ENCODE peak calls at places on chromosomes 6 and 20, in six cellular contexts. One of them, this sample, is unnamed.

GRCh38 chr20:18187020-18187419 is 49.4 kb downstream of the KAT14 start:
- DNase-seq in HCEC 1CT: no peak
- DNase-seq in K562: no peak
- DNase-seq in hepatocyte: no peak
- DNase-seq in epithelial cell of prostate: peak
- DNase-seq in AG08396: no peak
- DNase-seq in this sample: peak

GRCh38 chr6:30647802-30648460 is 998 bp downstream of the C6orf136 start:
- DNase-seq in epithelial cell of prostate: no peak
- DNase-seq in K562: peak
- DNase-seq in hepatocyte: no peak
- DNase-seq in AG08396: no peak
- DNase-seq in HCEC 1CT: peak
- DNase-seq in this sample: peak

GRCh38 chr20:3998998-3999397 is 16.4 kb downstream of the RNF24 start:
- DNase-seq in HCEC 1CT: no peak
- DNase-seq in hepatocyte: no peak
- DNase-seq in AG08396: no peak
- DNase-seq in K562: no peak
- DNase-seq in epithelial cell of prostate: no peak
- DNase-seq in this sample: no peak

GRCh38 chr20:64169089-64169560 is 4.9 kb downstream of the MYT1 start:
- DNase-seq in K562: no peak
- DNase-seq in HCEC 1CT: no peak
- DNase-seq in AG08396: no peak
- DNase-seq in epithelial cell of prostate: no peak
- DNase-seq in hepatocyte: no peak
- DNase-seq in this sample: no peak

GRCh38 chr20:11216451-11217314 is 542.9 kb upstream of the JAG1 start:
- DNase-seq in K562: no peak
- DNase-seq in HCEC 1CT: no peak
- DNase-seq in hepatocyte: peak
- DNase-seq in epithelial cell of prostate: no peak
- DNase-seq in AG08396: no peak
- DNase-seq in this sample: no peak

GRCh38 chr6:87237804-87238203 is 82.4 kb downstream of the ZNF292 start:
- DNase-seq in epithelial cell of prostate: no peak
- DNase-seq in K562: peak
- DNase-seq in AG08396: peak
- DNase-seq in hepatocyte: no peak
- DNase-seq in HCEC 1CT: peak
- DNase-seq in this sample: peak

GRCh38 chr20:8045946-8046345 is 26.4 kb upstream of the TMX4 start:
- DNase-seq in hepatocyte: no peak
- DNase-seq in epithelial cell of prostate: no peak
- DNase-seq in HCEC 1CT: no peak
- DNase-seq in AG08396: no peak
- DNase-seq in K562: no peak
- DNase-seq in this sample: no peak

GRCh38 chr20:4961746-4962145 is 39.6 kb downstream of the SLC23A2 start:
- DNase-seq in AG08396: no peak
- DNase-seq in hepatocyte: peak
- DNase-seq in epithelial cell of prostate: no peak
- DNase-seq in K562: peak
- DNase-seq in HCEC 1CT: no peak
- DNase-seq in this sample: no peak

GRCh38 chr6:157206359-157206815 is 116.9 kb downstream of the TMEM242 start:
- DNase-seq in epithelial cell of prostate: no peak
- DNase-seq in K562: no peak
- DNase-seq in hepatocyte: no peak
- DNase-seq in AG08396: no peak
- DNase-seq in HCEC 1CT: no peak
- DNase-seq in this sample: no peak

GRCh38 chr6:109816452-109817374 is 125.6 kb downstream of the FIG4 start:
- DNase-seq in epithelial cell of prostate: no peak
- DNase-seq in AG08396: no peak
- DNase-seq in HCEC 1CT: no peak
- DNase-seq in K562: peak
- DNase-seq in hepatocyte: no peak
- DNase-seq in this sample: no peak

GRCh38 chr6:8432614-8433013 is 2.7 kb downstream of the SLC35B3 start:
- DNase-seq in AG08396: no peak
- DNase-seq in HCEC 1CT: no peak
- DNase-seq in hepatocyte: no peak
- DNase-seq in epithelial cell of prostate: no peak
- DNase-seq in K562: peak
- DNase-seq in this sample: no peak

GRCh38 chr6:48626421-48626820 is 515.4 kb upstream of the PTCHD4 start:
- DNase-seq in HCEC 1CT: peak
- DNase-seq in K562: no peak
- DNase-seq in AG08396: no peak
- DNase-seq in epithelial cell of prostate: no peak
- DNase-seq in hepatocyte: no peak
- DNase-seq in this sample: peak

GRCh38 chr6:34050691-34051090 is 95.2 kb downstream of the GRM4 start:
- DNase-seq in HCEC 1CT: no peak
- DNase-seq in K562: no peak
- DNase-seq in epithelial cell of prostate: no peak
- DNase-seq in AG08396: no peak
- DNase-seq in hepatocyte: no peak
- DNase-seq in this sample: no peak

GRCh38 chr6:106557837-106558236 is 71.5 kb downstream of the RTN4IP1 start:
- DNase-seq in AG08396: no peak
- DNase-seq in hepatocyte: no peak
- DNase-seq in epithelial cell of prostate: no peak
- DNase-seq in HCEC 1CT: peak
- DNase-seq in K562: no peak
- DNase-seq in this sample: no peak

GRCh38 chr6:7543761-7544424 is 2.4 kb downstream of the DSP start:
- DNase-seq in epithelial cell of prostate: no peak
- DNase-seq in HCEC 1CT: no peak
- DNase-seq in hepatocyte: peak
- DNase-seq in AG08396: no peak
- DNase-seq in K562: no peak
- DNase-seq in this sample: no peak

GRCh38 chr20:4956200-4956810 is 45.0 kb downstream of the SLC23A2 start:
- DNase-seq in K562: peak
- DNase-seq in hepatocyte: peak
- DNase-seq in epithelial cell of prostate: no peak
- DNase-seq in HCEC 1CT: peak
- DNase-seq in AG08396: peak
- DNase-seq in this sample: no peak

GRCh38 chr6:43805695-43806040 is 35.7 kb downstream of the VEGFA start:
- DNase-seq in AG08396: no peak
- DNase-seq in HCEC 1CT: no peak
- DNase-seq in hepatocyte: no peak
- DNase-seq in epithelial cell of prostate: no peak
- DNase-seq in K562: no peak
- DNase-seq in this sample: no peak

GRCh38 chr6:89941847-89942497 is 47.7 kb downstream of the GJA10 start:
- DNase-seq in hepatocyte: no peak
- DNase-seq in epithelial cell of prostate: no peak
- DNase-seq in AG08396: no peak
- DNase-seq in K562: no peak
- DNase-seq in HCEC 1CT: no peak
- DNase-seq in this sample: no peak

GRCh38 chr6:39902786-39903465 is 31.3 kb downstream of the MOCS1 start:
- DNase-seq in hepatocyte: no peak
- DNase-seq in epithelial cell of prostate: no peak
- DNase-seq in K562: peak
- DNase-seq in AG08396: no peak
- DNase-seq in HCEC 1CT: no peak
- DNase-seq in this sample: no peak

GRCh38 chr20:33900515-33901131 is 89.5 kb downstream of the CHMP4B start:
- DNase-seq in HCEC 1CT: no peak
- DNase-seq in epithelial cell of prostate: no peak
- DNase-seq in hepatocyte: no peak
- DNase-seq in K562: no peak
- DNase-seq in AG08396: no peak
- DNase-seq in this sample: no peak

GRCh38 chr6:91482498-91482897 is 895.6 kb upstream of the MAP3K7 start:
- DNase-seq in K562: peak
- DNase-seq in HCEC 1CT: no peak
- DNase-seq in hepatocyte: no peak
- DNase-seq in AG08396: no peak
- DNase-seq in epithelial cell of prostate: no peak
- DNase-seq in this sample: no peak

GRCh38 chr6:153312633-153313032 is 181.6 kb upstream of the RGS17 start:
- DNase-seq in AG08396: peak
- DNase-seq in hepatocyte: peak
- DNase-seq in epithelial cell of prostate: peak
- DNase-seq in HCEC 1CT: peak
- DNase-seq in K562: peak
- DNase-seq in this sample: peak

GRCh38 chr20:35578469-35578868 is 36.6 kb downstream of the ERGIC3 start:
- DNase-seq in epithelial cell of prostate: no peak
- DNase-seq in hepatocyte: no peak
- DNase-seq in HCEC 1CT: no peak
- DNase-seq in K562: no peak
- DNase-seq in AG08396: no peak
- DNase-seq in this sample: no peak

GRCh38 chr6:22113046-22113766 is 183.6 kb downstream of the PRL start:
- DNase-seq in K562: no peak
- DNase-seq in AG08396: peak
- DNase-seq in HCEC 1CT: peak
- DNase-seq in hepatocyte: peak
- DNase-seq in epithelial cell of prostate: peak
- DNase-seq in this sample: peak

GRCh38 chr6:43706788-43707187 is 19.2 kb upstream of the MRPS18A start:
- DNase-seq in AG08396: no peak
- DNase-seq in HCEC 1CT: no peak
- DNase-seq in epithelial cell of prostate: no peak
- DNase-seq in K562: no peak
- DNase-seq in hepatocyte: no peak
- DNase-seq in this sample: no peak

GRCh38 chr6:160534050-160534696 is 129.9 kb downstream of the LPA start:
- DNase-seq in AG08396: peak
- DNase-seq in epithelial cell of prostate: no peak
- DNase-seq in hepatocyte: peak
- DNase-seq in K562: peak
- DNase-seq in HCEC 1CT: peak
- DNase-seq in this sample: no peak

GRCh38 chr20:24747015-24747712 is 201.9 kb upstream of the CST7 start:
- DNase-seq in AG08396: no peak
- DNase-seq in hepatocyte: no peak
- DNase-seq in epithelial cell of prostate: no peak
- DNase-seq in K562: no peak
- DNase-seq in HCEC 1CT: no peak
- DNase-seq in this sample: no peak

GRCh38 chr6:151731313-151731712 is 76.2 kb upstream of the ESR1 start:
- DNase-seq in epithelial cell of prostate: no peak
- DNase-seq in AG08396: no peak
- DNase-seq in K562: no peak
- DNase-seq in HCEC 1CT: no peak
- DNase-seq in hepatocyte: no peak
- DNase-seq in this sample: no peak

GRCh38 chr6:143621876-143622605 is 55.7 kb upstream of the PHACTR2 start:
- DNase-seq in hepatocyte: no peak
- DNase-seq in HCEC 1CT: no peak
- DNase-seq in AG08396: no peak
- DNase-seq in epithelial cell of prostate: no peak
- DNase-seq in K562: no peak
- DNase-seq in this sample: peak

GRCh38 chr6:142474446-142475289 is 172.9 kb downstream of the ADGRG6 start:
- DNase-seq in K562: peak
- DNase-seq in HCEC 1CT: peak
- DNase-seq in epithelial cell of prostate: no peak
- DNase-seq in hepatocyte: peak
- DNase-seq in AG08396: peak
- DNase-seq in this sample: peak

GRCh38 chr20:45193331-45193730 is 13.5 kb upstream of the SEMG1 start:
- DNase-seq in AG08396: no peak
- DNase-seq in hepatocyte: no peak
- DNase-seq in K562: no peak
- DNase-seq in epithelial cell of prostate: no peak
- DNase-seq in HCEC 1CT: no peak
- DNase-seq in this sample: no peak

GRCh38 chr6:2432258-2432657 is 186.9 kb upstream of the GMDS start:
- DNase-seq in AG08396: peak
- DNase-seq in epithelial cell of prostate: peak
- DNase-seq in K562: no peak
- DNase-seq in HCEC 1CT: peak
- DNase-seq in hepatocyte: peak
- DNase-seq in this sample: peak

GRCh38 chr20:4167261-4168004 is 152.1 kb upstream of the RNF24 start:
- DNase-seq in HCEC 1CT: no peak
- DNase-seq in epithelial cell of prostate: no peak
- DNase-seq in hepatocyte: peak
- DNase-seq in K562: no peak
- DNase-seq in AG08396: no peak
- DNase-seq in this sample: no peak

GRCh38 chr20:54112221-54112884 is 42.0 kb upstream of the BCAS1 start:
- DNase-seq in epithelial cell of prostate: no peak
- DNase-seq in AG08396: no peak
- DNase-seq in hepatocyte: no peak
- DNase-seq in HCEC 1CT: no peak
- DNase-seq in K562: no peak
- DNase-seq in this sample: no peak

GRCh38 chr20:25372584-25373336 is 17.9 kb downstream of the ABHD12 start:
- DNase-seq in K562: no peak
- DNase-seq in HCEC 1CT: peak
- DNase-seq in AG08396: peak
- DNase-seq in hepatocyte: no peak
- DNase-seq in epithelial cell of prostate: peak
- DNase-seq in this sample: peak

GRCh38 chr6:26155066-26155925 is 68.1 kb downstream of the HFE start:
- DNase-seq in AG08396: no peak
- DNase-seq in K562: peak
- DNase-seq in epithelial cell of prostate: no peak
- DNase-seq in hepatocyte: peak
- DNase-seq in HCEC 1CT: peak
- DNase-seq in this sample: no peak

GRCh38 chr20:63377256-63378114 is 16.3 kb upstream of the CHRNA4 start:
- DNase-seq in K562: no peak
- DNase-seq in HCEC 1CT: no peak
- DNase-seq in epithelial cell of prostate: no peak
- DNase-seq in AG08396: no peak
- DNase-seq in hepatocyte: peak
- DNase-seq in this sample: no peak

GRCh38 chr6:46014511-46015118 is 1.0 kb downstream of the CLIC5 start:
- DNase-seq in AG08396: no peak
- DNase-seq in HCEC 1CT: no peak
- DNase-seq in epithelial cell of prostate: no peak
- DNase-seq in hepatocyte: peak
- DNase-seq in K562: no peak
- DNase-seq in this sample: no peak

This sample was measured in foreskin keratinocyte.